ENCODE peak calls at places on chromosome 15, in eight cellular contexts. I is NCI-H2081 treated with DMSO at 0.1 percent for 48 hours; F is MM.1S; H is bronchial epithelial cell; A is T-cell; E is sigmoid colon; V is stimulated activated CD8-positive, alpha-beta memory T cell treated with anti-CD3 and anti-CD28 coated beads, Interleukin-7, amount 100 ng/mL, for 1 hour; S is RWPE1. T is an unnamed sample.

GRCh38 chr15:48400086-48400485 is 68.9 kb downstream of the DUT start:
- DNase-seq in V (no peak), F (no peak), A (no peak), S (no peak), E (no peak), H (no peak), I (no peak), T (no peak)

GRCh38 chr15:87207945-87208580 is 1048.5 kb downstream of the NTRK3 start:
- DNase-seq in V (no peak), I (no peak), F (no peak), A (no peak), E (no peak), S (peak), H (peak), T (peak)

GRCh38 chr15:93228546-93228945 is 139.5 kb upstream of the RGMA start:
- DNase-seq in H (no peak), E (no peak), F (no peak), S (no peak), A (no peak), V (no peak), I (no peak), T (no peak)

GRCh38 chr15:43184407-43185160 is 619 bp upstream of the CCNDBP1 start:
- DNase-seq in S (no peak), F (no peak), E (no peak), I (no peak), A (no peak), H (no peak), V (no peak), T (no peak)

GRCh38 chr15:98177950-98178848 is 217.7 kb downstream of the ARRDC4 start:
- DNase-seq in H (peak), A (no peak), V (no peak), F (peak), I (no peak), E (peak), S (peak), T (peak)

GRCh38 chr15:43930079-43930478 is 103.3 kb downstream of the WDR76 start:
- DNase-seq in F (no peak), V (no peak), S (no peak), H (no peak), I (no peak), A (no peak), E (no peak), T (no peak)

GRCh38 chr15:56034514-56034913 is 41.1 kb upstream of the NEDD4 start:
- DNase-seq in I (no peak), V (no peak), A (no peak), H (no peak), F (no peak), S (no peak), E (no peak), T (no peak)

GRCh38 chr15:48650931-48651330 is 5.4 kb upstream of the FBN1 start:
- DNase-seq in F (no peak), E (no peak), H (no peak), S (no peak), I (no peak), A (no peak), V (no peak), T (no peak)

GRCh38 chr15:68370768-68371151 is 61.2 kb downstream of the ITGA11 start:
- DNase-seq in V (no peak), I (no peak), H (no peak), E (peak), S (no peak), F (no peak), A (no peak), T (no peak)

GRCh38 chr15:39426552-39427532 is 154.0 kb upstream of the THBS1 start:
- DNase-seq in I (no peak), F (peak), A (peak), E (peak), V (peak), H (no peak), S (no peak), T (no peak)

GRCh38 chr15:80550219-80550909 is 144.7 kb upstream of the ABHD17C start:
- DNase-seq in F (no peak), H (peak), V (no peak), E (no peak), S (peak), A (no peak), I (no peak), T (peak)

GRCh38 chr15:64825081-64825430 is 391 bp downstream of the PIF1 start:
- DNase-seq in E (peak), S (no peak), V (no peak), H (no peak), F (peak), A (no peak), I (no peak), T (no peak)

GRCh38 chr15:49860101-49860500 is 239.3 kb downstream of the DTWD1 start:
- DNase-seq in F (no peak), E (no peak), V (no peak), I (no peak), A (no peak), S (no peak), H (peak), T (peak)

GRCh38 chr15:60972301-60972700 is 256.8 kb downstream of the RORA start:
- DNase-seq in S (peak), F (no peak), A (no peak), E (no peak), I (no peak), V (no peak), H (peak), T (peak)

GRCh38 chr15:51499379-51499976 is 123.1 kb downstream of the DMXL2 start:
- DNase-seq in A (no peak), S (peak), I (peak), E (no peak), H (peak), V (no peak), F (peak), T (peak)

GRCh38 chr15:42800731-42801474 is 64.0 kb upstream of the CDAN1 start:
- DNase-seq in H (no peak), F (no peak), S (no peak), I (no peak), V (no peak), E (no peak), A (no peak), T (no peak)

T was measured in HFFc6.